ENCODE peak calls at places on chromosome 19, in six cellular contexts. Z is fibroblast of villous mesenchyme, X is HFF-Myc, L is left ventricle myocardium inferior, M is psoas muscle, B is ascending aorta. T is an unnamed sample.

GRCh38 chr19:18135712-18136584 is 17.0 kb upstream of the PIK3R2 start:
- DNase-seq in Z (no peak), L (no peak), M (no peak), B (no peak), X (no peak), T (no peak)

GRCh38 chr19:29404951-29405727 is 120.7 kb upstream of the VSTM2B start:
- DNase-seq in M (no peak), L (no peak), B (no peak), Z (no peak), X (no peak), T (no peak)

GRCh38 chr19:6216996-6217751 is 62.6 kb downstream of the MLLT1 start:
- DNase-seq in M (no peak), B (no peak), L (no peak), Z (peak; percentile 42), X (no peak), T (peak; percentile 93)

GRCh38 chr19:28633223-28634030 is 579.5 kb downstream of the UQCRFS1 start:
- DNase-seq in Z (no peak), M (peak; percentile 41), B (no peak), X (peak; percentile 22), L (no peak), T (peak; percentile 7)

GRCh38 chr19:38917921-38918491 is 6.0 kb upstream of the CCER2 start:
- DNase-seq in X (no peak), M (no peak), B (no peak), L (no peak), Z (peak; percentile 30), T (no peak)

GRCh38 chr19:5080809-5081208 is 111.9 kb downstream of the KDM4B start:
- DNase-seq in B (no peak), M (no peak), L (no peak), Z (no peak), X (no peak), T (no peak)

GRCh38 chr19:45629704-45630103 is 9.5 kb downstream of the EML2 start:
- DNase-seq in M (no peak), X (no peak), B (no peak), L (no peak), Z (no peak), T (no peak)

GRCh38 chr19:5321851-5322681 is 18.5 kb downstream of the PTPRS start:
- DNase-seq in L (no peak), M (no peak), Z (no peak), B (no peak), X (no peak), T (no peak)

GRCh38 chr19:19260417-19260816 is 12.7 kb downstream of the TM6SF2 start:
- DNase-seq in M (no peak), Z (no peak), X (no peak), B (no peak), L (no peak), T (no peak)

GRCh38 chr19:10430505-10431253 is 10.3 kb downstream of the PDE4A start:
- DNase-seq in B (no peak), Z (peak; percentile 60), X (no peak), L (peak; percentile 72), M (peak; percentile 79), T (no peak)

GRCh38 chr19:17026041-17026658 is 460 bp downstream of the CPAMD8 start:
- DNase-seq in M (no peak), Z (no peak), L (no peak), X (no peak), B (no peak), T (no peak)

GRCh38 chr19:48361912-48362311 is 1.8 kb downstream of the TMEM143 start:
- DNase-seq in X (no peak), Z (no peak), L (no peak), M (no peak), B (no peak), T (no peak)

GRCh38 chr19:572140-572890 is at the start of gene BSG:
- DNase-seq in M (peak; percentile 98), L (peak; percentile 98), X (peak; percentile 92), Z (peak; percentile 99), B (peak; percentile 86), T (peak; percentile 82)

GRCh38 chr19:53664760-53665159 is 33.0 kb downstream of the DPRX start:
- DNase-seq in B (no peak), Z (no peak), X (no peak), L (no peak), M (no peak), T (no peak)

GRCh38 chr19:16355293-16356043 is 30.8 kb downstream of the KLF2 start:
- DNase-seq in Z (peak; percentile 41), L (peak; percentile 46), B (no peak), M (no peak), X (no peak), T (no peak)

GRCh38 chr19:496333-496634 is at the start of gene MADCAM1:
- DNase-seq in L (no peak), M (peak; percentile 15), Z (no peak), X (no peak), B (no peak), T (no peak)

GRCh38 chr19:15038304-15038703 is 11.0 kb upstream of the CASP14 start:
- DNase-seq in M (no peak), Z (no peak), B (no peak), X (no peak), L (no peak), T (no peak)

GRCh38 chr19:9865732-9866627 is 30.9 kb downstream of the PIN1 start:
- DNase-seq in M (no peak), B (no peak), Z (no peak), L (no peak), X (no peak), T (no peak)

GRCh38 chr19:12482505-12482886 is 2.1 kb downstream of the ZNF709 start:
- DNase-seq in M (no peak), B (no peak), X (no peak), Z (no peak), L (no peak), T (no peak)

GRCh38 chr19:42284066-42284501 is 15.0 kb downstream of the CIC start:
- DNase-seq in B (no peak), X (no peak), L (peak; percentile 84), Z (peak; percentile 77), M (peak; percentile 86), T (no peak)

GRCh38 chr19:18682807-18683108 is 722 bp upstream of the CRTC1 start:
- DNase-seq in X (no peak), Z (no peak), M (no peak), B (no peak), L (no peak), T (no peak)

GRCh38 chr19:15323496-15324235 is 8.7 kb downstream of the BRD4 start:
- DNase-seq in B (no peak), Z (peak; percentile 86), L (peak; percentile 64), M (peak; percentile 36), X (no peak), T (no peak)

GRCh38 chr19:18194554-18195238 is 1.7 kb downstream of the MPV17L2 start:
- DNase-seq in L (no peak), X (no peak), B (no peak), M (no peak), Z (peak; percentile 55), T (no peak)

GRCh38 chr19:54456423-54457373 is 6.9 kb downstream of the LENG9 start:
- DNase-seq in Z (no peak), B (no peak), L (no peak), M (no peak), X (no peak), T (no peak)

GRCh38 chr19:30649934-30650614 is 277.9 kb downstream of the ZNF536 start:
- DNase-seq in L (no peak), M (no peak), B (no peak), X (peak; percentile 19), Z (peak; percentile 49), T (no peak)

GRCh38 chr19:17311455-17312248 is 2.3 kb downstream of the DDA1 start:
- DNase-seq in L (no peak), X (no peak), Z (peak; percentile 70), M (no peak), B (no peak), T (no peak)

GRCh38 chr19:48635966-48636858 is 967 bp downstream of the DBP start:
- DNase-seq in Z (no peak), M (no peak), L (no peak), X (no peak), B (no peak), T (no peak)

GRCh38 chr19:38508507-38508906 is 75.0 kb downstream of the RYR1 start:
- DNase-seq in Z (no peak), M (no peak), B (no peak), L (no peak), X (no peak), T (no peak)

GRCh38 chr19:33251076-33251475 is 25.4 kb upstream of the SLC7A10 start:
- DNase-seq in B (no peak), L (no peak), M (no peak), Z (no peak), X (no peak), T (no peak)

GRCh38 chr19:2983351-2984195 is 6.2 kb downstream of the TLE6 start:
- DNase-seq in X (no peak), L (peak; percentile 74), B (peak; percentile 53), Z (peak; percentile 74), M (peak; percentile 69), T (no peak)
- H3K4me3 ChIP-seq in X (peak overlapping the region; percentile 34), L (peak overlapping the region; percentile 55), B (peak overlapping the region; percentile 61), Z (peak overlapping the region; percentile 52), M (peak overlapping the region; percentile 39), T (peak overlapping the region; percentile 19)

GRCh38 chr19:24048261-24048660 is 38.7 kb upstream of the ZNF254 start:
- DNase-seq in X (no peak), L (no peak), Z (no peak), M (no peak), B (no peak), T (no peak)
- TF ChIP-seq CTCF in X (no peak), L (no peak), Z (no peak), M (no peak), B (no peak), T (peak; percentile 4)

GRCh38 chr19:8148410-8149231 is 771 bp downstream of the FBN3 start:
- DNase-seq in L (no peak), Z (no peak), M (no peak), B (no peak), X (no peak), T (no peak)

GRCh38 chr19:8149261-8150094 is at the start of gene FBN3:
- DNase-seq in Z (no peak), M (no peak), X (no peak), B (no peak), L (no peak), T (no peak)

GRCh38 chr19:8150998-8151397 is 1.6 kb upstream of the FBN3 start:
- DNase-seq in X (no peak), L (no peak), B (no peak), Z (no peak), M (no peak), T (no peak)

GRCh38 chr19:8151499-8152035 is 2.2 kb upstream of the FBN3 start:
- DNase-seq in M (no peak), B (no peak), Z (no peak), L (no peak), X (no peak), T (no peak)

GRCh38 chr19:8150178-8150865 is 930 bp upstream of the FBN3 start:
- DNase-seq in X (no peak), B (no peak), L (no peak), M (no peak), Z (no peak), T (no peak)
- H3K4me3 ChIP-seq in X (no peak overlapping the region), B (no peak overlapping the region), L (no peak overlapping the region), M (no peak overlapping the region), Z (no peak overlapping the region), T (no peak overlapping the region)

DNA sequence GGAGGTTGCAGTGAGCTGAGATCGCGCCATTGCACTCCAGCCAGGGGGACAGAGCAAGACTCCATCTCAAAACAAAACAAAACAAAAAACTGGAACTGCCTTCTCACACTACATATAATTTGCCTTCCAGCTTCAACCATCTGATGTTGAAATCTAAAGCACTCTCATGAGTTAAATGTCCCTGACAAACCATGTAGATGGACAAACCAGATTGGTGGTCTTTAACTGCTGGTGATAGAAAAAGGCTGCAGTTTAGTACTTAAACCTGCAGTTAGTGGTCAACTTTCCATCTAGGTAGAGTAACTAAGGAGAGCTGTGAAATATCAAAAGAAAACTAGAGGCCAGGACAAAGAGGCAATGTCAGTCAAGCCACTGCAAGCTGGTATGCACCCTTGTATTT is 5.8 kb upstream of the C19orf84 start:
- DNase-seq in B (no peak), Z (no peak), M (no peak), L (no peak), X (no peak), T (no peak)
- TF ChIP-seq CTCF in B (no peak), Z (no peak), M (no peak), L (no peak), X (no peak), T (no peak)

T was measured in retinal pigment epithelial cell.